ENCODE peak calls at places on chromosomes 16 and 17, in seven cellular contexts. One of them, this sample, is unnamed. For H3K4me1, the result is how much of the 10 kb centered on the place peaks cover.

GRCh38 chr16:46891910-46892309 is 7.7 kb downstream of the GPT2 start:
- DNase-seq in SK-N-SH: no peak
- DNase-seq in iPS DF 6.9: no peak
- DNase-seq in vagina: no peak
- DNase-seq in IMR-90: no peak
- DNase-seq in pancreas: no peak
- DNase-seq in thoracic aorta: no peak
- DNase-seq in this sample: no peak

GRCh38 chr17:74523308-74523707 is 8.0 kb downstream of the CD300LB start:
- DNase-seq in IMR-90: no peak
- DNase-seq in thoracic aorta: no peak
- DNase-seq in iPS DF 6.9: no peak
- DNase-seq in SK-N-SH: no peak
- DNase-seq in pancreas: no peak
- DNase-seq in vagina: peak
- DNase-seq in this sample: no peak

GRCh38 chr17:76139801-76140660 is 1.0 kb downstream of the FOXJ1 start:
- DNase-seq in pancreas: peak
- DNase-seq in IMR-90: no peak
- DNase-seq in iPS DF 6.9: no peak
- DNase-seq in thoracic aorta: no peak
- DNase-seq in SK-N-SH: peak
- DNase-seq in vagina: no peak
- DNase-seq in this sample: peak

GRCh38 chr16:59213952-59214351 is 479.8 kb upstream of the GOT2 start:
- DNase-seq in thoracic aorta: no peak
- DNase-seq in SK-N-SH: no peak
- DNase-seq in IMR-90: no peak
- DNase-seq in pancreas: no peak
- DNase-seq in iPS DF 6.9: no peak
- DNase-seq in vagina: no peak
- DNase-seq in this sample: no peak

GRCh38 chr16:14324581-14324980 is 253.5 kb downstream of the MRTFB start:
- DNase-seq in IMR-90: peak
- DNase-seq in thoracic aorta: no peak
- DNase-seq in vagina: no peak
- DNase-seq in pancreas: no peak
- DNase-seq in iPS DF 6.9: no peak
- DNase-seq in SK-N-SH: no peak
- DNase-seq in this sample: no peak

GRCh38 chr16:89322381-89323119 is 105.0 kb downstream of the ZNF778 start:
- DNase-seq in IMR-90: peak
- DNase-seq in vagina: no peak
- DNase-seq in iPS DF 6.9: peak
- DNase-seq in thoracic aorta: no peak
- DNase-seq in pancreas: no peak
- DNase-seq in SK-N-SH: peak
- DNase-seq in this sample: no peak

GRCh38 chr16:69187387-69187890 is 475 bp downstream of the SNTB2 start:
- DNase-seq in thoracic aorta: no peak
- DNase-seq in pancreas: peak
- DNase-seq in SK-N-SH: peak
- DNase-seq in vagina: no peak
- DNase-seq in IMR-90: no peak
- DNase-seq in iPS DF 6.9: no peak
- DNase-seq in this sample: peak

GRCh38 chr17:79777166-79777843 is 643 bp upstream of the CBX2 start:
- DNase-seq in pancreas: peak
- DNase-seq in SK-N-SH: no peak
- DNase-seq in IMR-90: peak
- DNase-seq in iPS DF 6.9: no peak
- DNase-seq in vagina: no peak
- DNase-seq in thoracic aorta: no peak
- DNase-seq in this sample: no peak

GRCh38 chr17:4566785-4567184 is 6.4 kb upstream of the GGT6 start:
- DNase-seq in iPS DF 6.9: peak
- DNase-seq in SK-N-SH: peak
- DNase-seq in thoracic aorta: no peak
- DNase-seq in IMR-90: peak
- DNase-seq in pancreas: peak
- DNase-seq in vagina: no peak
- DNase-seq in this sample: peak

GRCh38 chr16:67884684-67885083 is at the start of gene NRN1L:
- DNase-seq in vagina: peak
- DNase-seq in SK-N-SH: peak
- DNase-seq in iPS DF 6.9: peak
- DNase-seq in IMR-90: peak
- DNase-seq in pancreas: peak
- DNase-seq in thoracic aorta: peak
- DNase-seq in this sample: no peak

GRCh38 chr16:52453661-52454060 is 93.3 kb downstream of the TOX3 start:
- DNase-seq in iPS DF 6.9: no peak
- DNase-seq in pancreas: no peak
- DNase-seq in thoracic aorta: no peak
- DNase-seq in SK-N-SH: no peak
- DNase-seq in vagina: no peak
- DNase-seq in IMR-90: no peak
- DNase-seq in this sample: no peak

GRCh38 chr16:29743827-29744531 is 1.8 kb downstream of the C16orf54 start:
- DNase-seq in vagina: no peak
- DNase-seq in IMR-90: no peak
- DNase-seq in pancreas: no peak
- DNase-seq in SK-N-SH: no peak
- DNase-seq in iPS DF 6.9: no peak
- DNase-seq in thoracic aorta: no peak
- DNase-seq in this sample: peak

GRCh38 chr17:12990926-12991325 is 26.9 kb downstream of the ELAC2 start:
- DNase-seq in IMR-90: no peak
- DNase-seq in SK-N-SH: no peak
- DNase-seq in vagina: no peak
- DNase-seq in iPS DF 6.9: no peak
- DNase-seq in thoracic aorta: no peak
- DNase-seq in pancreas: no peak
- DNase-seq in this sample: no peak

GRCh38 chr17:7234100-7235012 is at the start of gene DVL2:
- DNase-seq in IMR-90: peak
- DNase-seq in thoracic aorta: peak
- DNase-seq in SK-N-SH: peak
- DNase-seq in iPS DF 6.9: peak
- DNase-seq in vagina: no peak
- DNase-seq in pancreas: peak
- DNase-seq in this sample: peak

GRCh38 chr17:3921853-3922319 is 5.6 kb upstream of the P2RX1 start:
- DNase-seq in thoracic aorta: no peak
- DNase-seq in vagina: no peak
- DNase-seq in pancreas: no peak
- DNase-seq in SK-N-SH: no peak
- DNase-seq in iPS DF 6.9: no peak
- DNase-seq in IMR-90: no peak
- DNase-seq in this sample: no peak

GRCh38 chr17:29594441-29595090 is 1.6 kb downstream of the ANKRD13B start:
- DNase-seq in thoracic aorta: no peak
- DNase-seq in vagina: no peak
- DNase-seq in IMR-90: no peak
- DNase-seq in iPS DF 6.9: no peak
- DNase-seq in SK-N-SH: no peak
- DNase-seq in pancreas: no peak
- DNase-seq in this sample: no peak

GRCh38 chr16:80084163-80084562 is 456.6 kb upstream of the DYNLRB2 start:
- DNase-seq in vagina: no peak
- DNase-seq in IMR-90: no peak
- DNase-seq in iPS DF 6.9: no peak
- DNase-seq in pancreas: no peak
- DNase-seq in thoracic aorta: no peak
- DNase-seq in SK-N-SH: no peak
- DNase-seq in this sample: no peak

GRCh38 chr17:52681486-52681885 is 523.0 kb upstream of the CA10 start:
- DNase-seq in iPS DF 6.9: no peak
- DNase-seq in SK-N-SH: no peak
- DNase-seq in vagina: no peak
- DNase-seq in pancreas: no peak
- DNase-seq in thoracic aorta: no peak
- DNase-seq in IMR-90: no peak
- DNase-seq in this sample: no peak

GRCh38 chr16:1989826-1990335 is at the start of gene SYNGR3:
- DNase-seq in vagina: no peak
- DNase-seq in IMR-90: no peak
- DNase-seq in pancreas: no peak
- DNase-seq in thoracic aorta: no peak
- DNase-seq in SK-N-SH: peak
- DNase-seq in iPS DF 6.9: no peak
- DNase-seq in this sample: no peak

GRCh38 chr17:37225458-37225857 is 150.3 kb upstream of the C17orf78 start:
- DNase-seq in thoracic aorta: no peak
- DNase-seq in vagina: no peak
- DNase-seq in iPS DF 6.9: no peak
- DNase-seq in pancreas: no peak
- DNase-seq in SK-N-SH: no peak
- DNase-seq in IMR-90: no peak
- DNase-seq in this sample: no peak

GRCh38 chr17:50689251-50689650 is 18.5 kb downstream of the ANKRD40 start:
- DNase-seq in thoracic aorta: no peak
- DNase-seq in IMR-90: peak
- DNase-seq in SK-N-SH: no peak
- DNase-seq in vagina: no peak
- DNase-seq in pancreas: no peak
- DNase-seq in iPS DF 6.9: no peak
- DNase-seq in this sample: no peak

DNA sequence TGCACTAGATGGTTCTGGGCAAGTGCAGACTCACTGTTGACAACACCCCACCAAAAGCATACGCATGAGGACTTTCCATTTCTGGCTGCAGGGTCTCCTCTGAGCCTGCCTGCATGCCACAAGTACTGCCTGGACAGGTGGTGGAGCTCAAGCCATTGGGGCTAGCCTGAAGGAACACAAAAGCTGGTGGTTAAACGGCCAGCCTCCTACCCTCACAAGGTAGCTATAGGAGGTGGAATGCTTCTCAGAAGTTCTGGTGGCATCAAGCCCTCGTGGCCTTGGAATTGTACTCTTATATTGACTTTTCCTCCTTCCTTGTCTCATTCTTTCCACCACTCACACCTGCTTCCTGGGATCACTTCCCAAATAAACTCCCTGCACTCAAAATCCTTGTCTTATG is 56.6 kb upstream of the BCAR1 start:
- DNase-seq in vagina: no peak
- DNase-seq in SK-N-SH: no peak
- DNase-seq in iPS DF 6.9: no peak
- DNase-seq in pancreas: peak
- DNase-seq in IMR-90: no peak
- DNase-seq in thoracic aorta: no peak
- DNase-seq in this sample: no peak
- H3K27ac ChIP-seq in vagina: no peak
- H3K27ac ChIP-seq in SK-N-SH: no peak
- H3K27ac ChIP-seq in iPS DF 6.9: no peak
- H3K27ac ChIP-seq in pancreas: peak
- H3K27ac ChIP-seq in IMR-90: no peak
- H3K27ac ChIP-seq in thoracic aorta: no peak
- H3K27ac ChIP-seq in this sample: no peak

GRCh38 chr17:38511126-38512108 is 83.2 kb downstream of the ARHGAP23 start:
- DNase-seq in pancreas: no peak
- DNase-seq in thoracic aorta: no peak
- DNase-seq in IMR-90: peak
- DNase-seq in vagina: no peak
- DNase-seq in iPS DF 6.9: no peak
- DNase-seq in SK-N-SH: no peak
- DNase-seq in this sample: no peak
- H3K4me3 ChIP-seq in pancreas: no peak
- H3K4me3 ChIP-seq in thoracic aorta: no peak
- H3K4me3 ChIP-seq in IMR-90: no peak
- H3K4me3 ChIP-seq in vagina: no peak
- H3K4me3 ChIP-seq in iPS DF 6.9: peak
- H3K4me3 ChIP-seq in SK-N-SH: no peak
- H3K4me3 ChIP-seq in this sample: no peak

GRCh38 chr17:47276444-47276843 is 22.8 kb downstream of the ITGB3 start:
- DNase-seq in IMR-90: no peak
- DNase-seq in vagina: no peak
- DNase-seq in SK-N-SH: no peak
- DNase-seq in iPS DF 6.9: no peak
- DNase-seq in pancreas: no peak
- DNase-seq in thoracic aorta: no peak
- DNase-seq in this sample: no peak

GRCh38 chr17:47278561-47278960 is 24.9 kb downstream of the ITGB3 start:
- DNase-seq in thoracic aorta: no peak
- DNase-seq in vagina: no peak
- DNase-seq in pancreas: no peak
- DNase-seq in IMR-90: no peak
- DNase-seq in iPS DF 6.9: no peak
- DNase-seq in SK-N-SH: no peak
- DNase-seq in this sample: no peak

GRCh38 chr17:47276868-47277267 is 23.2 kb downstream of the ITGB3 start:
- DNase-seq in SK-N-SH: no peak
- DNase-seq in thoracic aorta: no peak
- DNase-seq in iPS DF 6.9: no peak
- DNase-seq in IMR-90: peak
- DNase-seq in pancreas: peak
- DNase-seq in vagina: no peak
- DNase-seq in this sample: no peak

GRCh38 chr17:47279062-47279801 is 25.6 kb downstream of the ITGB3 start:
- DNase-seq in iPS DF 6.9: no peak
- DNase-seq in thoracic aorta: peak
- DNase-seq in IMR-90: peak
- DNase-seq in pancreas: no peak
- DNase-seq in vagina: no peak
- DNase-seq in SK-N-SH: no peak
- DNase-seq in this sample: no peak

GRCh38 chr17:47277921-47278320 is 24.3 kb downstream of the ITGB3 start:
- DNase-seq in thoracic aorta: no peak
- DNase-seq in SK-N-SH: no peak
- DNase-seq in pancreas: no peak
- DNase-seq in vagina: no peak
- DNase-seq in iPS DF 6.9: no peak
- DNase-seq in IMR-90: peak
- DNase-seq in this sample: no peak
- H3K4me1 ChIP-seq in thoracic aorta: half or more
- H3K4me1 ChIP-seq in SK-N-SH: under half
- H3K4me1 ChIP-seq in pancreas: under half
- H3K4me1 ChIP-seq in vagina: half or more
- H3K4me1 ChIP-seq in iPS DF 6.9: under half
- H3K4me1 ChIP-seq in IMR-90: half or more
- H3K4me1 ChIP-seq in this sample: under half

DNA sequence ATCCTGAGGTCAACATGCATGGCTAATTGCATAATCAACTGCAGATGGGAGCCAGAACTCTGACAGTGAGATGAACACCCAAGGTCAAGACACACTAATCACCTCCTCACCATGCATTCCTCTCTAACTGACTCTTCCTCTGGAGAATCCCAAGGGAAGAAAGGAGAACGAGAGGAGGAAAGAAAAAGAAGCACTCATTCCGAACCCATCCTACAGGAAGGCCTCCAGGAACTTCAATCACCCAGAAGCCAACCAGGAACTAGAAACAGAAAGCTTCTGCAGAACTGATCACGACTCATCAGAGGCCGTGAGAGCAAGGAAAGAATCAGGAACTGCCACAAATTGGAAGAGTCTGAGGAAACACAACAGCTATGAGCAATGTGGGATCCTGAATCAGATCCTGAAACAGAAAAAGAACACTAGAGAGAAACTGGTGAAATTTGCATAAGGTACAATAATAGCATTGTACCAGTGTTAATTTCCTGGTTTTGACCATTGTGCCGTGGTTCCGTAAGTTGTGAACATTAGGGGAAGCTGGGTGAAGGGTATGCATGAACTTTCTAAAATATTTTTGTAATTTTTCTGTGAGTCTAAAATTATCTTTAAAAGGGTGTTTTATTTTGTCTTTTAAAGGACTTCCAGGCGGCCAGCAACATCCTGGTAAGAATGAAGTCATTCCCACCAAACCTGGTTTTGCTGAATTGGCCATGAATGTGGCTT is 10.0 kb upstream of the BEAN1 start:
- DNase-seq in pancreas: no peak
- DNase-seq in thoracic aorta: no peak
- DNase-seq in IMR-90: peak
- DNase-seq in iPS DF 6.9: no peak
- DNase-seq in SK-N-SH: no peak
- DNase-seq in vagina: peak
- DNase-seq in this sample: no peak
- H3K27ac ChIP-seq in pancreas: no peak
- H3K27ac ChIP-seq in thoracic aorta: no peak
- H3K27ac ChIP-seq in IMR-90: no peak
- H3K27ac ChIP-seq in iPS DF 6.9: no peak
- H3K27ac ChIP-seq in SK-N-SH: no peak
- H3K27ac ChIP-seq in vagina: no peak
- H3K27ac ChIP-seq in this sample: no peak